ENCODE peak calls at places on chromosomes 5 and 9, in six cellular contexts. E is H1, V is K562, W is HepG2, Y is GM12878, J is HCT116. O is an unnamed sample.

GRCh38 chr9:89234636-89235035 is 56.0 kb upstream of the SHC3 start:
- DNase-seq in W (no peak), V (no peak), J (no peak), E (peak), Y (peak), O (no peak)

GRCh38 chr5:142701673-142702311 is 15.9 kb upstream of the FGF1 start:
- DNase-seq in V (no peak), J (no peak), Y (no peak), W (no peak), E (no peak), O (no peak)

GRCh38 chr5:16392718-16393117 is 72.9 kb downstream of the ZNF622 start:
- DNase-seq in W (no peak), V (peak), E (no peak), J (no peak), Y (no peak), O (no peak)

GRCh38 chr5:125142439-125142838 is 396.0 kb upstream of the ZNF608 start:
- DNase-seq in Y (no peak), W (no peak), J (no peak), E (no peak), V (no peak), O (no peak)

GRCh38 chr5:7745882-7746735 is 104.8 kb downstream of the CFAP90 start:
- DNase-seq in E (peak), W (peak), V (peak), J (peak), Y (no peak), O (peak)

GRCh38 chr5:59584858-59585846 is 308.4 kb downstream of the PDE4D start:
- DNase-seq in V (no peak), J (no peak), E (no peak), Y (no peak), W (no peak), O (no peak)

GRCh38 chr9:132943677-132944293 is 631 bp downstream of the TSC1 start:
- DNase-seq in W (no peak), J (no peak), Y (no peak), V (no peak), E (no peak), O (no peak)

GRCh38 chr9:96136992-96137665 is 164.8 kb downstream of the HSD17B3 start:
- DNase-seq in J (no peak), Y (peak), V (no peak), E (no peak), W (no peak), O (no peak)

GRCh38 chr5:146909496-146910068 is 31.0 kb upstream of the PPP2R2B start:
- DNase-seq in W (no peak), J (no peak), Y (no peak), V (no peak), E (no peak), O (no peak)

GRCh38 chr5:474826-475661 is 32.1 kb downstream of the EXOC3 start:
- DNase-seq in V (no peak), E (no peak), Y (no peak), W (no peak), J (no peak), O (no peak)

GRCh38 chr5:6726006-6726405 is 12.8 kb downstream of the TENT4A start:
- DNase-seq in Y (no peak), V (no peak), J (no peak), W (no peak), E (no peak), O (no peak)

GRCh38 chr5:74021090-74021489 is 395.1 kb downstream of the ARHGEF28 start:
- DNase-seq in W (no peak), Y (no peak), V (no peak), J (no peak), E (no peak), O (no peak)

GRCh38 chr9:26975728-26976707 is 19.8 kb downstream of the IFT74 start:
- DNase-seq in E (peak), V (peak), Y (no peak), W (peak), J (peak), O (peak)

GRCh38 chr9:104758974-104759373 is 5.0 kb upstream of the NIPSNAP3B start:
- DNase-seq in Y (no peak), E (no peak), V (no peak), J (no peak), W (no peak), O (no peak)

GRCh38 chr9:130380920-130381469 is 63.8 kb upstream of the ASS1 start:
- DNase-seq in Y (no peak), W (no peak), J (no peak), E (no peak), V (no peak), O (no peak)

GRCh38 chr5:149830579-149830978 is 100.5 kb downstream of the PPARGC1B start:
- DNase-seq in Y (no peak), V (no peak), E (no peak), W (no peak), J (no peak), O (no peak)

GRCh38 chr9:109699019-109699418 is 81.0 kb upstream of the PALM2AKAP2 start:
- DNase-seq in V (no peak), E (no peak), J (no peak), W (no peak), Y (no peak), O (no peak)

GRCh38 chr9:87766697-87767096 is 40.8 kb downstream of the CTSL start:
- DNase-seq in V (peak), J (peak), W (no peak), E (no peak), Y (no peak), O (peak)

GRCh38 chr9:135990468-135991429 is 29.6 kb upstream of the UBAC1 start:
- DNase-seq in Y (no peak), V (peak), E (no peak), J (peak), W (peak), O (peak)

GRCh38 chr5:160312139-160312959 is at the start of gene CCNJL:
- DNase-seq in V (peak), J (no peak), W (peak), Y (no peak), E (peak), O (peak)

GRCh38 chr9:3931996-3932906 is 367.6 kb downstream of the GLIS3 start:
- DNase-seq in Y (no peak), E (no peak), J (no peak), W (no peak), V (no peak), O (no peak)

GRCh38 chr5:134468921-134469400 is 56.5 kb upstream of the JADE2 start:
- DNase-seq in Y (no peak), E (no peak), J (no peak), W (no peak), V (no peak), O (no peak)
- TF ChIP-seq JUND in Y (no peak), E (no peak), J (no peak), W (no peak), V (no peak), O (no peak)

GRCh38 chr9:6968271-6968670 is 210.5 kb downstream of the KDM4C start:
- DNase-seq in V (no peak), W (no peak), E (no peak), J (no peak), Y (no peak), O (no peak)
- TF ChIP-seq JUND in V (no peak), W (no peak), E (no peak), J (no peak), Y (no peak), O (no peak)

DNA sequence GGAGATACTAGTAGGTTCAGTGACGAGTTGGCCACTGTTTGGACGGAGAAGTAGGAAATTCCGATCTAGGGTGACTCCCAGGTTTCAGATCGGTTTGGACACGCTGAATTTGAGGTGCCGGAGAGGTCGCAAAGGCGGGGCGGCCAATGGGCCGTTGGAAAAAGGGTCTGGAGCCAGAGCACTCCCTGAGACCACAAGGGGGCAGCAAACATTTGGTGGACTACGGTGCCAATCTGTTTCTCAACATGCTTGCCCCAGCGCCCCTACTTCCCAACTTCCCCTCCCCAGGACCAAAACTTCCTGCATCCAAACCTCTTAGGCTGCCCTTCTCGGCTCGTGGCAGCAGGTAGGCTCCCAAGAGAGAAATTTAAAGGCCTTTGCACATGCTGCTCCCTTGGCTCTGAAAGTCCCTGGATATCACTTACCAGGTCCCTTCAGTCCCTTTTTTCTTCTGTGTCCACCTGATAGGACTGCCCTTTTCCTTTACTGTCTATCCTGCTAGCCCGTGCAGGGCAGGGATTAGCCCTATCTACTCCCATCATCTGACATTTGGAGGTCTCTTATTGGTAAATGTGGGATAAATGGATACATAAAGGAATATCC is 992 bp upstream of the RPP25L start:
- DNase-seq in Y (no peak), W (peak), V (peak), E (peak), J (peak), O (peak)
- TF ChIP-seq JUND in Y (no peak), W (no peak), V (no peak), E (no peak), J (no peak), O (no peak)

GRCh38 chr5:145161384-145161783 is 673.8 kb downstream of the PRELID2 start:
- DNase-seq in Y (no peak), V (no peak), J (no peak), W (no peak), E (no peak), O (no peak)

GRCh38 chr5:145158654-145159199 is 676.4 kb downstream of the PRELID2 start:
- DNase-seq in E (no peak), Y (no peak), V (no peak), J (no peak), W (no peak), O (no peak)

GRCh38 chr5:145162641-145163040 is 672.5 kb downstream of the PRELID2 start:
- DNase-seq in V (no peak), W (peak), J (no peak), Y (no peak), E (no peak), O (no peak)

GRCh38 chr5:145157841-145158240 is 677.3 kb downstream of the PRELID2 start:
- DNase-seq in W (no peak), J (no peak), E (no peak), Y (no peak), V (no peak), O (no peak)

GRCh38 chr5:145160679-145161078 is 674.5 kb downstream of the PRELID2 start:
- DNase-seq in W (no peak), E (no peak), V (no peak), J (no peak), Y (no peak), O (no peak)
- TF ChIP-seq JUND in W (no peak), E (no peak), V (no peak), J (no peak), Y (no peak), O (no peak)

DNA sequence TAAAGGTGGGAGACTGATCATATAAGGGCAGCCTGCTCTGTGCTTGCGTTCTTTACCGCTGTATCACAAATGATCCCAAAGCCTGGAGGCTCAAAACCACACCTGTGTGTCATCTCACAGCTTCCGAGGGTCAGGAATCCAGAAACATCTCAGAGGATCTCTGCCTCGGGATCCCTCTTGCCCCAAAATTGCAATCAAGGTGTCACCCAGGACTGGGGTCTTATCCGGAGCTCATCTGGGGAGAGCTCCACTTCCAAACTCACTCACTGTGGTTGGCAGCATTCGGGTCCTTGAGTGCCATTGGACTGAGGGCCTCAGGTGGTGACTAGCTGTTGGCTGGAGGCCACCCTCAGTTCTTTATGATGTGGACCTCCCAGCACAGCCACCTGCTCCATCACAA is 26.7 kb upstream of the FCN2 start:
- DNase-seq in W (no peak), V (no peak), E (no peak), Y (no peak), J (no peak), O (no peak)
- TF ChIP-seq JUND in W (no peak), V (no peak), E (no peak), Y (no peak), J (no peak), O (no peak)

O was measured in T47D.